ENCODE peak calls at places on chromosomes 7 and 10, in five cellular contexts. Q, E, R, O and N are unnamed samples.

GRCh38 chr7:30445770-30446169 is 32.8 kb downstream of the NOD1 start:
- DNase-seq in Q (peak; percentile 74), E (peak; percentile 46), R (peak; percentile 66), O (peak; percentile 94), N (peak; percentile 32)

GRCh38 chr7:46282155-46282554 is 361.1 kb upstream of the IGFBP3 start:
- DNase-seq in Q (peak; percentile 66), E (no peak), R (no peak), O (no peak), N (no peak)

GRCh38 chr7:50047716-50048115 is 45.3 kb downstream of the ZPBP start:
- DNase-seq in Q (no peak), E (no peak), R (no peak), O (no peak), N (no peak)

GRCh38 chr10:118977864-118978263 is 51.6 kb upstream of the NANOS1 start:
- DNase-seq in Q (no peak), E (no peak), R (no peak), O (no peak), N (no peak)

GRCh38 chr10:16986406-16987128 is 143.0 kb downstream of the CUBN start:
- DNase-seq in Q (no peak), E (no peak), R (peak; percentile 88), O (no peak), N (no peak)

GRCh38 chr10:132941640-132942051 is 724 bp downstream of the CFAP46 start:
- DNase-seq in Q (no peak), E (peak; percentile 30), R (no peak), O (no peak), N (peak; percentile 36)

GRCh38 chr10:4953405-4953804 is 9.8 kb upstream of the AKR1C1 start:
- DNase-seq in Q (no peak), E (no peak), R (no peak), O (no peak), N (no peak)

GRCh38 chr7:117205856-117206255 is 117.0 kb downstream of the WNT2 start:
- DNase-seq in Q (no peak), E (no peak), R (no peak), O (no peak), N (no peak)

GRCh38 chr7:132080467-132080866 is 495.8 kb downstream of the PLXNA4 start:
- DNase-seq in Q (no peak), E (no peak), R (no peak), O (no peak), N (no peak)

GRCh38 chr10:102814873-102815661 is 22.1 kb downstream of the CYP17A1 start:
- DNase-seq in Q (peak; percentile 22), E (peak; percentile 54), R (peak; percentile 68), O (no peak), N (no peak)

GRCh38 chr7:109529712-109530111 is 960.0 kb downstream of the DNAJB9 start:
- DNase-seq in Q (peak; percentile 28), E (no peak), R (no peak), O (no peak), N (no peak)

GRCh38 chr10:118666350-118666749 is 70.9 kb upstream of the PRLHR start:
- DNase-seq in Q (no peak), E (no peak), R (no peak), O (no peak), N (no peak)

GRCh38 chr7:134901389-134902020 is 84.8 kb upstream of the AGBL3 start:
- DNase-seq in Q (no peak), E (peak; percentile 56), R (no peak), O (no peak), N (peak; percentile 57)

GRCh38 chr10:63005246-63005645 is 127.9 kb upstream of the NRBF2 start:
- DNase-seq in Q (no peak), E (no peak), R (no peak), O (no peak), N (no peak)

GRCh38 chr7:137342340-137342739 is 1.2 kb downstream of the PTN start:
- DNase-seq in Q (no peak), E (no peak), R (peak; percentile 49), O (no peak), N (no peak)

GRCh38 chr10:10361486-10361885 is 656.2 kb upstream of the CELF2 start:
- DNase-seq in Q (peak; percentile 75), E (no peak), R (no peak), O (no peak), N (no peak)

GRCh38 chr7:110358028-110358427 is 732.9 kb upstream of the LRRN3 start:
- DNase-seq in Q (no peak), E (no peak), R (peak; percentile 86), O (no peak), N (no peak)

GRCh38 chr7:4730276-4730675 is 45.1 kb upstream of the AP5Z1 start:
- DNase-seq in Q (no peak), E (no peak), R (no peak), O (no peak), N (no peak)

GRCh38 chr10:110208614-110209398 is 1.4 kb downstream of the MXI1 start:
- DNase-seq in Q (no peak), E (peak; percentile 58), R (peak; percentile 46), O (peak; percentile 47), N (peak; percentile 32)

GRCh38 chr10:80356563-80356999 is at the start of the genes DYDC1 and DYDC2:
- DNase-seq in Q (peak; percentile 97), E (peak; percentile 81), R (no peak), O (peak; percentile 67), N (no peak)

GRCh38 chr10:124747745-124748144 is 3.6 kb upstream of the FAM53B start:
- DNase-seq in Q (no peak), E (no peak), R (no peak), O (no peak), N (no peak)

GRCh38 chr7:124413029-124413428 is 352.6 kb downstream of the GPR37 start:
- DNase-seq in Q (no peak), E (no peak), R (no peak), O (peak; percentile 93), N (no peak)

GRCh38 chr7:124411796-124412195 is 353.8 kb downstream of the GPR37 start:
- DNase-seq in Q (no peak), E (no peak), R (no peak), O (peak; percentile 86), N (no peak)

DNA sequence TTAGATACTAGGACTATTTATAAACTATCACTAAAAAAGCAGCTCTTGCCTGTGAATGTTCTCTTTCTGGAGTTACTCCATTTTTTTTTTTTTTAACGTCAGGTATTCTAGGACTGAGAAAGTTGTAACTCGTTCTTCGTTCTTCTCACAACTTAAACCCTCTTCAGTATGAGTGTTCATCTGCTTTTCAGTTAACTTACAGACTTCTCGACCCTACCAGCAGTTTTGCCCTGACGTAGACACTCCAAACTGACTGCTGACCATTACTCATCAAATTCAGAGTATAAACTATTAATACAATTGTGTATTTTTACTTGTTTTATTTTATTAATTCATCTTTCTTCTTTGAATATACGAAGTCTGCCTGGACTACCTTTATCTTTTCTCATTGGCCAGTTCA is 353.1 kb downstream of the GPR37 start:
- DNase-seq in Q (no peak), E (no peak), R (no peak), O (no peak), N (no peak)
- H3K4me3 ChIP-seq in Q (no peak overlapping the region), E (no peak overlapping the region), R (no peak overlapping the region), O (peak overlapping the region; percentile 55), N (no peak overlapping the region)

DNA sequence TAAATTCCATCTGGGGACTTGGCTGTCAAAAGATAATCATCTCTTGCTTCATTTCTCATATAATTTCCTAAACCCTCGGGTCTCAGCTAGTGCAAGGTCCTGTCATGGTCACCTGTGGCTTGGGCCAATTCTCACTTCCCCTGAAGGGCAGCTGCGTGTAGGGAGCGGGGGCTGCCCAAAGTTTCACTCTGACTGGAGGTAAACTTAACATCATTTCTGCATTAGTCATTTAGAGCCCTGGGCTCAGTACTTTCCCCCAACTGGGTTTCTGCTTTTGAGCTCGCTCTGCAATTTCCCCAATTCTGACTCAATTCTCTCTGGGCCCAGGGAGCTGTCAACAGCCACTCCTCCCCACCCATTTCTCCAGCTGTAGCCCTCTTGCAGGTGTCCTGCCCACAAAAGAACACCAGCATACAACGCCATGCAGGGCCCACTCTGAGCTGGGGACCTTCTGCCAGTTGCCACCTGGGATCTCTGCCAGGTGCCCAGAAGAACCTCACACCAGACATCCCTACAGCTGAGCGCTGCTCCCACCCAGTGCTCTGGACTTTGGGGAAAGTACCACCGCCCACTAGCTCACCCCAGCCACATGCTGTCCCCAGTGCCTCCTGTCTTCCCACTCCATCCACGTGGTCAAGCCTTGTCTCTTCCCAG is 37.9 kb downstream of the VOPP1 start:
- DNase-seq in Q (no peak), E (no peak), R (peak; percentile 81), O (peak; percentile 95), N (no peak)
- H3K4me1 ChIP-seq in Q (peaks cover 43% of the 10 kb centered on the region), E (no peaks in the 10 kb centered on the region), R (peaks cover 33% of the 10 kb centered on the region), O (peaks cover 84% of the 10 kb centered on the region), N (peaks cover 12% of the 10 kb centered on the region)

DNA sequence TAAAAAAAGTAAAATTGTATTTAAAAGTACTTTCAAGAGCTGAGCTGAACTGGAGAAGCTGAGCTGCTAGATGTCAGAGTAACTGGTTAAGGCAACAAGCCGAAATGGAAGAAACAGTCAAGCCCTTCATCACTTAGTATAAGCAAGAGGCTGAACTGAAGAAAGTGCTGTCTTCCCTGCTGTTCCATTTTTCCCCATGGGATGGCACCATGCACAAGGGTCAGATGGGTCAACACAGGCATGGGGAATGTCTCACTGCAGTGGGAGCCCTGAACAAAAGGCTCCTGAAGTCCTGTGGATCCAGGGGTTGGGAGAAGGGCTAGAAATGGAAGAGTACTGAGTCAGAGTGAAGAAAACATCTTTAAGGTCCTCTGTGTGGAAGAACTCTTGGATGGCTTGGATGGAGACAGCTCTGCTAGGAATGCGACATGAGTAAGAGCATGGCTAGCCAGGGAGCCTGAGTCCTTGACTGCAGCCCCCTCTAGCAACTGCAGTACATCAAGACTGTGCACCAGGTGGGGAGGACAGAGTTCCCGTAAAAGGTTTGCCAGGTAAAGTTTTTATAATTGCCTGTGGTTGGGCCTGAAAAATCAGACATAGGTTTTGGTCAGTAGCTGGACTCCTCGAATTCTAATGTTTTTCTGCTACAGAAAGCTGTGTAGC is 348.3 kb downstream of the GPR158 start:
- DNase-seq in Q (peak; percentile 81), E (no peak), R (no peak), O (no peak), N (peak; percentile 50)
- TF ChIP-seq CTCF in Q (peak; percentile 89), E (peak; percentile 17), R (no peak), O (no peak), N (peak; percentile 34)

GRCh38 chr10:25575343-25575742 is 358.7 kb upstream of the MYO3A start:
- DNase-seq in Q (peak; percentile 23), E (no peak), R (no peak), O (no peak), N (no peak)
- H3K4me3 ChIP-seq in Q (no peak overlapping the region), E (no peak overlapping the region), R (no peak overlapping the region), O (no peak overlapping the region), N (no peak overlapping the region)

GRCh38 chr7:12716134-12716667 is 28.8 kb downstream of the ARL4A start:
- DNase-seq in Q (no peak), E (no peak), R (no peak), O (no peak), N (no peak)
- H3K4me1 ChIP-seq in Q (peaks cover 53% of the 10 kb centered on the region), E (peaks cover 30% of the 10 kb centered on the region), R (peaks cover 9% of the 10 kb centered on the region), O (no peaks in the 10 kb centered on the region), N (peaks cover 12% of the 10 kb centered on the region)